ENCODE peak calls at places on chromosome 9, in eight cellular contexts. E is lower lobe of right lung, S is RWPE1, D is fibroblast of lung, U is hepatocyte, Q is Peyer's patch, G is dorsolateral prefrontal cortex, M is heart right ventricle. F is an unnamed sample.

GRCh38 chr9:113854310-113854709 is 21.8 kb upstream of the ZNF618 start:
- DNase-seq in E (no peak), S (no peak), D (no peak), U (no peak), Q (no peak), G (no peak), M (no peak), F (peak; percentile 59)

GRCh38 chr9:33480094-33480493 is 6.4 kb upstream of the NOL6 start:
- DNase-seq in E (no peak), S (no peak), D (no peak), U (no peak), Q (no peak), G (no peak), M (no peak), F (no peak)

GRCh38 chr9:2493106-2493505 is 128.5 kb upstream of the VLDLR start:
- DNase-seq in E (no peak), S (no peak), D (peak; percentile 34), U (peak; percentile 22), Q (no peak), G (no peak), M (no peak), F (no peak)

GRCh38 chr9:15271403-15271802 is 35.6 kb downstream of the TTC39B start:
- DNase-seq in E (no peak), S (no peak), D (no peak), U (no peak), Q (no peak), G (no peak), M (no peak), F (peak; percentile 59)

GRCh38 chr9:75988663-75989062 is 98.2 kb downstream of the PCSK5 start:
- DNase-seq in E (no peak), S (peak; percentile 36), D (no peak), U (no peak), Q (no peak), G (no peak), M (no peak), F (no peak)

GRCh38 chr9:27351438-27351837 is 54.5 kb upstream of the EQTN start:
- DNase-seq in E (no peak), S (no peak), D (no peak), U (no peak), Q (no peak), G (peak; percentile 94), M (peak; percentile 37), F (no peak)

GRCh38 chr9:27429436-27429835 is 94.7 kb upstream of the IFNK start:
- DNase-seq in E (no peak), S (no peak), D (no peak), U (no peak), Q (no peak), G (peak; percentile 77), M (no peak), F (no peak)

GRCh38 chr9:14030350-14030823 is 283.6 kb downstream of the NFIB start:
- DNase-seq in E (no peak), S (peak; percentile 69), D (peak; percentile 81), U (peak; percentile 75), Q (no peak), G (no peak), M (no peak), F (no peak)

GRCh38 chr9:116465591-116466288 is 221.4 kb upstream of the TRIM32 start:
- DNase-seq in E (no peak), S (no peak), D (no peak), U (no peak), Q (no peak), G (no peak), M (no peak), F (no peak)

GRCh38 chr9:135864447-135865049 is 42.8 kb downstream of the CAMSAP1 start:
- DNase-seq in E (peak; percentile 58), S (peak; percentile 81), D (peak; percentile 29), U (peak; percentile 68), Q (peak; percentile 62), G (peak; percentile 78), M (peak; percentile 71), F (peak; percentile 95)

GRCh38 chr9:136110082-136111061 is 8.3 kb downstream of the TMEM250 start:
- DNase-seq in E (no peak), S (no peak), D (peak; percentile 21), U (peak; percentile 54), Q (no peak), G (no peak), M (peak; percentile 44), F (peak; percentile 79)

GRCh38 chr9:99359336-99359735 is 137.3 kb downstream of the SEC61B start:
- DNase-seq in E (no peak), S (no peak), D (no peak), U (no peak), Q (no peak), G (no peak), M (no peak), F (peak; percentile 69)

GRCh38 chr9:115213777-115214428 is 95.9 kb upstream of the TNC start:
- DNase-seq in E (no peak), S (peak; percentile 98), D (peak; percentile 97), U (peak; percentile 69), Q (no peak), G (no peak), M (no peak), F (no peak)

GRCh38 chr9:92952861-92953620 is 5.7 kb downstream of the FGD3 start:
- DNase-seq in E (no peak), S (no peak), D (peak; percentile 69), U (no peak), Q (no peak), G (no peak), M (no peak), F (no peak)

GRCh38 chr9:127637322-127637847 is 25.3 kb downstream of the STXBP1 start:
- DNase-seq in E (no peak), S (peak; percentile 70), D (peak; percentile 67), U (peak; percentile 54), Q (no peak), G (no peak), M (no peak), F (no peak)

GRCh38 chr9:91423785-91424402 is at the start of gene NFIL3:
- DNase-seq in E (peak; percentile 91), S (peak; percentile 93), D (peak; percentile 77), U (peak; percentile 96), Q (peak; percentile 76), G (peak; percentile 66), M (peak; percentile 87), F (peak; percentile 88)

GRCh38 chr9:91424403-91425176 is 958 bp upstream of the NFIL3 start:
- DNase-seq in E (peak; percentile 92), S (peak; percentile 75), D (peak; percentile 81), U (peak; percentile 93), Q (peak; percentile 84), G (peak; percentile 66), M (peak; percentile 82), F (peak; percentile 75)

GRCh38 chr9:91421022-91421765 is 2.4 kb downstream of the NFIL3 start:
- DNase-seq in E (peak; percentile 52), S (peak; percentile 51), D (peak; percentile 42), U (peak; percentile 78), Q (no peak), G (no peak), M (peak; percentile 38), F (peak; percentile 82)

GRCh38 chr9:91421987-91422765 is 1.5 kb downstream of the NFIL3 start:
- DNase-seq in E (no peak), S (peak; percentile 23), D (peak; percentile 71), U (peak; percentile 19), Q (no peak), G (no peak), M (no peak), F (peak; percentile 56)

DNA sequence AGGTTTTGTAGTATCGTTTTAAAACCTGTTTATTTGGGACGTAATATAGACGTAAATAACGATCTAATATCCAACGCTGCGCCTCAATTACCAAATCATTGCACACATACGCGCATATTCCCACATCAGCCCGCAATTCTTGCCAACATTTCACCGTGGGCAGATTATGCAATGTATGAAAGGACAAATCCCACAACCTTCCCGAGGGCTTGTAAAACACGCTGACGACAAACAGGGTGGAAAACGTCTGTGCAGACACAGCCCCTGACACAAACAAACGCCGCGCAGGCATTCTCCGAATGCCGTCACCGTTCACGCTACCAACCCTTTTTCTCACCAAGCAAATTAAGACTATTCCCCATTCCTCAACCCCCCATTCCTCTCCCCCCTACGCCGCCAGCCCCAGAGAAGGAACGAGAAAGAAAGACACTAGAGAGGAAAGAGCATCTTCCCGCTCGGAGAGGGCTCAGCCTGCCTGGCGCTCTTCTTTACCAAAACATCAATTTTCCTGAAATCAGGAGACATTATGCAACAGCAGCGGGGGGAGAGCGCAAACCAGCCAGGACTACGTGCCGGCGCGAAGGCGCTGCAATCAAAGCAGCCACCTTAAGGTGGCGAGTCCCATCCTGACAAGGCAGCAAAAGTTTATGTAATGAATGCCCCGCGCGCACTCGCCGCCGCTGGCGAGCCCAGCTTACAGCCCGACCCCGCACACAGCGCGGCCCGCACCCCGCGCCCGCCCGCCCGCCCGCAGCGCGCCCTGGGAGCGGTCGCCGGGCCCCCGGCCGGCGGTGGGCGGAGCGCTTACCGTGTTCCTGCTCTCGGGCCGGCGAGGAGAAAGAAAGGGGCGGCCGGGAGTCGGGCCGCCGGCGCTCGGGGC is 560 bp downstream of the NFIL3 start:
- DNase-seq in E (peak; percentile 74), S (peak; percentile 84), D (peak; percentile 77), U (peak; percentile 81), Q (peak; percentile 49), G (peak; percentile 48), M (peak; percentile 54), F (peak; percentile 85)
- TF ChIP-seq CTCF in E (peak; percentile 14), S (peak; percentile 54), D (no peak), U (no peak), Q (peak; percentile 26), G (peak; percentile 13), M (peak; percentile 26), F (peak; percentile 46)

DNA sequence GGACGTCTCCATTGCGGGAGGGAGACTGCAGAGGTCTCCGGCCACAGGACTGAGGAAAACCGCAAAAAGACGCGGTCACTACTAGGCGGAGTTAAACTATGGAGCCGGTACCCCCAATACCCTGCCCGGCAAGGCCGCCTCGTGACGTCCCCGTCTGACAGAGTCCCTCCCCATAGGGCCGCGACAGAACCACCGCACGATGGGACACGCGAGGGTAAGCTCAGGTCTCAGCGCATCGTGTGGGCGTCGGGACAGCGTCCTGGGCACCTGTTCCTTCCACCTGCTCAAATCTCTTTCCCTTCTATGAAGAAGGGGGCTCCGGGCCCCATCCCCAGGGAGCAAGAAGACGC is 35.2 kb upstream of the GLDC start:
- DNase-seq in E (peak; percentile 84), S (peak; percentile 10), D (peak; percentile 57), U (peak; percentile 77), Q (peak; percentile 64), G (peak; percentile 57), M (peak; percentile 68), F (no peak)
- H3K27ac ChIP-seq in E (peak overlapping the region; percentile 95), S (peak overlapping the region; percentile 97), D (peak overlapping the region; percentile 99), U (peak overlapping the region; percentile 97), Q (peak overlapping the region; percentile 98), G (peak overlapping the region; percentile 100), M (peak overlapping the region; percentile 98), F (peak overlapping the region; percentile 98)

GRCh38 chr9:23492126-23493002 is 333.7 kb downstream of the ELAVL2 start:
- DNase-seq in E (no peak), S (peak; percentile 42), D (peak; percentile 27), U (peak; percentile 73), Q (no peak), G (no peak), M (no peak), F (peak; percentile 51)
- TF ChIP-seq CTCF in E (peak; percentile 51), S (peak; percentile 71), D (peak; percentile 35), U (peak; percentile 72), Q (no peak), G (peak; percentile 56), M (peak; percentile 57), F (peak; percentile 89)

DNA sequence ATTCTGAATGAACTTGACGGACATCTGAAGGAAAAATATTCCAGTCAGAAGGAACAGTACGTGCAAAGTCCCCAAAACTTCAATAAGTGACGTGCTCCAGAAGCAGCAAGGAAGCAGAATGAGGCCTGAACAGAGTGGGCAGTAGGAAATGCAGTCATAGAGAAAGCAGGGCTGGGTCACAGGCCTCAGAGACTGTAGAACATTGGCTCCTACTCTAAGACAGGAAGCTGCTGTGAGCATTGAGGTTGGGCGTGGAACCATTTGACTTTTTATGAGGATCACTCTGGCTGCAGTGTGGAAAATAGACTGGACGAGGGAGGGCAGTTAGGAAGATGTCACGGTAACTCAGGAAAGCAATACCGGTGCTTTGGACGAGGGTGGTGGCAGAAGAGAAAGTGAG is 64.0 kb downstream of the DOCK8 start:
- DNase-seq in E (no peak), S (no peak), D (no peak), U (no peak), Q (peak; percentile 46), G (no peak), M (no peak), F (no peak)
- H3K27ac ChIP-seq in E (peak overlapping the region; percentile 22), S (no peak overlapping the region), D (no peak overlapping the region), U (no peak overlapping the region), Q (peak overlapping the region; percentile 67), G (no peak overlapping the region), M (peak overlapping the region; percentile 76), F (no peak overlapping the region)